ENCODE peak calls at places on chromosomes 16 and 17, in eight cellular contexts. L is activated naive CD8-positive, alpha-beta T cell treated with anti-CD3 and anti-CD28 coated beads, Interleukin-2, amount 10 ng/mL, durations not matched to agents 7 days and 5 days; D is stimulated activated effector memory CD8-positive, alpha-beta T cell treated with anti-CD3 and anti-CD28 coated beads, Interleukin-12 subunit alpha, Interleukin-12 subunit beta, amount 100 ng/mL, for 72 hours; K is left cardiac atrium; C is SK-N-SH treated with all-trans-retinoic acid at 6 μM for 48 hours; W is activated T-cell treated with anti-CD3 and anti-CD28 coated beads, Interleukin-2, amount 50 U/mL, for 4 hours; Z is left lung; Q is stimulated activated naive CD8-positive, alpha-beta T cell treated with anti-CD3 and anti-CD28 coated beads, Interleukin-15, amount 100 ng/mL, for 72 hours. J is an unnamed sample.

GRCh38 chr17:72121164-72122001 is 563 bp downstream of the SOX9 start:
- ATAC-seq in L (no peak), D (no peak), K (peak), C (peak), W (no peak), Z (peak), Q (no peak), J (no peak)

GRCh38 chr16:22671301-22672076 is 142.5 kb upstream of the HS3ST2 start:
- ATAC-seq in L (no peak), D (no peak), K (no peak), C (no peak), W (no peak), Z (no peak), Q (no peak), J (no peak)

GRCh38 chr17:67417507-67417906 is 40.4 kb downstream of the PITPNC1 start:
- ATAC-seq in L (no peak), D (no peak), K (no peak), C (no peak), W (no peak), Z (peak), Q (no peak), J (no peak)

GRCh38 chr17:59328534-59329095 is 2.8 kb upstream of the YPEL2 start:
- ATAC-seq in L (no peak), D (no peak), K (no peak), C (no peak), W (no peak), Z (no peak), Q (no peak), J (no peak)

GRCh38 chr16:78127130-78127529 is 27.7 kb downstream of the WWOX start:
- ATAC-seq in L (no peak), D (no peak), K (peak), C (peak), W (no peak), Z (peak), Q (no peak), J (no peak)

GRCh38 chr16:31186930-31187807 is 7.2 kb downstream of the FUS start:
- ATAC-seq in L (no peak), D (no peak), K (no peak), C (no peak), W (no peak), Z (no peak), Q (no peak), J (no peak)

GRCh38 chr17:57091186-57091618 is 6.2 kb downstream of the AKAP1 start:
- ATAC-seq in L (no peak), D (no peak), K (peak), C (no peak), W (no peak), Z (peak), Q (no peak), J (no peak)

GRCh38 chr16:85129846-85130706 is 17.8 kb upstream of the CIBAR2 start:
- ATAC-seq in L (no peak), D (no peak), K (peak), C (peak), W (no peak), Z (peak), Q (no peak), J (no peak)

GRCh38 chr17:82370471-82371332 is 863 bp upstream of the UTS2R start:
- ATAC-seq in L (peak), D (peak), K (no peak), C (peak), W (peak), Z (no peak), Q (peak), J (peak)

GRCh38 chr17:79041723-79042420 is 17.9 kb downstream of the C1QTNF1 start:
- ATAC-seq in L (no peak), D (no peak), K (no peak), C (no peak), W (no peak), Z (no peak), Q (no peak), J (no peak)

GRCh38 chr16:50528820-50529219 is 19.4 kb upstream of the NKD1 start:
- ATAC-seq in L (no peak), D (no peak), K (no peak), C (no peak), W (no peak), Z (no peak), Q (no peak), J (no peak)